ENCODE peak calls at places on chromosomes 4 and X, in ten cellular contexts. U, C, Q, N, V, A, R, W, I and O are unnamed samples.

GRCh38 chrX:143768976-143769375 is 48.4 kb upstream of the SPANXN2 start:
- DNase-seq in U (no peak), C (no peak), Q (no peak), N (no peak), V (no peak), A (no peak), R (no peak), W (no peak), I (no peak), O (no peak)

GRCh38 chrX:119573840-119574393 is 446 bp upstream of the UBE2A start:
- DNase-seq in U (no peak), C (peak), Q (no peak), N (peak), V (no peak), A (no peak), R (peak), W (no peak), I (peak), O (peak)

GRCh38 chr4:98446499-98447375 is 185.6 kb downstream of the RAP1GDS1 start:
- DNase-seq in U (peak), C (no peak), Q (no peak), N (no peak), V (no peak), A (peak), R (no peak), W (peak), I (no peak), O (peak)

GRCh38 chr4:985123-985830 is 1.6 kb upstream of the IDUA start:
- DNase-seq in U (peak), C (no peak), Q (no peak), N (peak), V (peak), A (peak), R (peak), W (peak), I (peak), O (no peak)

GRCh38 chr4:32140636-32141035 is 1420.5 kb downstream of the PCDH7 start:
- DNase-seq in U (no peak), C (no peak), Q (no peak), N (no peak), V (no peak), A (no peak), R (no peak), W (no peak), I (peak), O (peak)

GRCh38 chr4:71110499-71110898 is 117.0 kb downstream of the DCK start:
- DNase-seq in U (no peak), C (no peak), Q (no peak), N (no peak), V (no peak), A (no peak), R (no peak), W (no peak), I (no peak), O (no peak)

GRCh38 chr4:148288448-148288847 is 153.8 kb downstream of the NR3C2 start:
- DNase-seq in U (no peak), C (no peak), Q (no peak), N (no peak), V (no peak), A (no peak), R (no peak), W (no peak), I (no peak), O (no peak)

GRCh38 chrX:150257348-150258175 is 105.6 kb upstream of the MAMLD1 start:
- DNase-seq in U (no peak), C (no peak), Q (no peak), N (no peak), V (no peak), A (no peak), R (peak), W (no peak), I (no peak), O (no peak)

GRCh38 chr4:119025440-119025839 is 110.2 kb upstream of the MYOZ2 start:
- DNase-seq in U (no peak), C (peak), Q (peak), N (peak), V (no peak), A (no peak), R (no peak), W (no peak), I (peak), O (peak)

GRCh38 chr4:82529322-82529721 is 32.5 kb downstream of the TMEM150C start:
- DNase-seq in U (no peak), C (no peak), Q (no peak), N (no peak), V (no peak), A (no peak), R (no peak), W (no peak), I (no peak), O (no peak)

GRCh38 chr4:40976343-40976742 is 226.6 kb downstream of the NSUN7 start:
- DNase-seq in U (no peak), C (peak), Q (no peak), N (peak), V (no peak), A (no peak), R (peak), W (no peak), I (peak), O (peak)

GRCh38 chr4:188719794-188720193 is 580.6 kb downstream of the TRIML1 start:
- DNase-seq in U (no peak), C (peak), Q (no peak), N (no peak), V (no peak), A (no peak), R (no peak), W (no peak), I (no peak), O (no peak)

GRCh38 chr4:26206339-26206738 is 114.5 kb upstream of the RBPJ start:
- DNase-seq in U (no peak), C (no peak), Q (peak), N (no peak), V (no peak), A (no peak), R (no peak), W (no peak), I (peak), O (peak)

GRCh38 chr4:140357868-140358267 is 15.6 kb upstream of the SCOC start:
- DNase-seq in U (no peak), C (no peak), Q (no peak), N (no peak), V (no peak), A (no peak), R (no peak), W (no peak), I (no peak), O (no peak)

GRCh38 chrX:362351-362750 is 24.4 kb downstream of the PPP2R3B start:
- DNase-seq in U (no peak), C (no peak), Q (no peak), N (no peak), V (no peak), A (no peak), R (no peak), W (no peak), I (no peak), O (no peak)

GRCh38 chr4:57424231-57424897 is 314.2 kb upstream of the IGFBP7 start:
- DNase-seq in U (no peak), C (no peak), Q (no peak), N (no peak), V (no peak), A (no peak), R (no peak), W (no peak), I (peak), O (peak)

GRCh38 chrX:43953218-43953617 is 20.0 kb downstream of the NDP start:
- DNase-seq in U (no peak), C (no peak), Q (no peak), N (no peak), V (no peak), A (no peak), R (no peak), W (no peak), I (peak), O (peak)

GRCh38 chr4:147731611-147732515 is at the start of gene ARHGAP10:
- DNase-seq in U (peak), C (no peak), Q (peak), N (peak), V (peak), A (peak), R (peak), W (peak), I (peak), O (peak)

GRCh38 chr4:9963328-9963727 is 58.0 kb downstream of the SLC2A9 start:
- DNase-seq in U (no peak), C (no peak), Q (no peak), N (no peak), V (no peak), A (no peak), R (no peak), W (no peak), I (no peak), O (no peak)

GRCh38 chrX:134933248-134933647 is 57.5 kb upstream of the SMIM10 start:
- DNase-seq in U (no peak), C (no peak), Q (no peak), N (no peak), V (no peak), A (no peak), R (no peak), W (no peak), I (no peak), O (no peak)

GRCh38 chrX:153523269-153523668 is 5.8 kb downstream of the ATP2B3 start:
- DNase-seq in U (no peak), C (no peak), Q (no peak), N (no peak), V (no peak), A (no peak), R (no peak), W (no peak), I (no peak), O (no peak)

GRCh38 chr4:122541996-122542395 is 78.9 kb downstream of the IL21 start:
- DNase-seq in U (no peak), C (no peak), Q (no peak), N (no peak), V (no peak), A (no peak), R (no peak), W (no peak), I (no peak), O (no peak)

GRCh38 chrX:49273181-49273727 is 3.7 kb downstream of the PPP1R3F start:
- DNase-seq in U (peak), C (no peak), Q (no peak), N (no peak), V (no peak), A (peak), R (no peak), W (peak), I (no peak), O (no peak)

GRCh38 chrX:154006965-154007364 is 12.7 kb downstream of the IRAK1 start:
- DNase-seq in U (no peak), C (no peak), Q (no peak), N (no peak), V (no peak), A (no peak), R (no peak), W (no peak), I (no peak), O (no peak)

GRCh38 chr4:177194906-177195305 is 114.8 kb upstream of the NEIL3 start:
- DNase-seq in U (no peak), C (no peak), Q (no peak), N (no peak), V (no peak), A (no peak), R (no peak), W (no peak), I (no peak), O (no peak)

GRCh38 chrX:20974326-20974725 is 399.9 kb upstream of the CNKSR2 start:
- DNase-seq in U (no peak), C (no peak), Q (no peak), N (no peak), V (no peak), A (no peak), R (no peak), W (no peak), I (no peak), O (no peak)